ENCODE peak calls at places on chromosomes 1 and 21, in eight cellular contexts. One of them, this sample, is unnamed.

GRCh38 chr1:209875510-209875909 is 47.7 kb downstream of the UTP25 start:
- DNase-seq in CD4-positive, alpha-beta T cell: no peak
- DNase-seq in brain microvascular endothelial cell: peak
- DNase-seq in GM20000: no peak
- DNase-seq in astrocyte of the spinal cord: peak
- DNase-seq in suprapubic skin: no peak
- DNase-seq in AG04449: peak
- DNase-seq in kidney epithelial cell: no peak
- DNase-seq in this sample: no peak

GRCh38 chr1:116847688-116848531 is 61.8 kb upstream of the PTGFRN start:
- DNase-seq in AG04449: peak
- DNase-seq in brain microvascular endothelial cell: peak
- DNase-seq in CD4-positive, alpha-beta T cell: no peak
- DNase-seq in astrocyte of the spinal cord: peak
- DNase-seq in suprapubic skin: no peak
- DNase-seq in GM20000: peak
- DNase-seq in kidney epithelial cell: no peak
- DNase-seq in this sample: no peak

GRCh38 chr21:46254208-46254975 is 25.8 kb upstream of the LSS start:
- DNase-seq in AG04449: no peak
- DNase-seq in kidney epithelial cell: no peak
- DNase-seq in astrocyte of the spinal cord: no peak
- DNase-seq in CD4-positive, alpha-beta T cell: no peak
- DNase-seq in brain microvascular endothelial cell: no peak
- DNase-seq in GM20000: peak
- DNase-seq in suprapubic skin: no peak
- DNase-seq in this sample: no peak

GRCh38 chr1:247110627-247111258 is 6.6 kb upstream of the ZNF669 start:
- DNase-seq in kidney epithelial cell: no peak
- DNase-seq in suprapubic skin: no peak
- DNase-seq in AG04449: no peak
- DNase-seq in astrocyte of the spinal cord: no peak
- DNase-seq in brain microvascular endothelial cell: no peak
- DNase-seq in GM20000: no peak
- DNase-seq in CD4-positive, alpha-beta T cell: no peak
- DNase-seq in this sample: peak

GRCh38 chr1:159229486-159229885 is 24.8 kb downstream of the ACKR1 start:
- DNase-seq in CD4-positive, alpha-beta T cell: no peak
- DNase-seq in GM20000: no peak
- DNase-seq in kidney epithelial cell: no peak
- DNase-seq in astrocyte of the spinal cord: no peak
- DNase-seq in AG04449: no peak
- DNase-seq in suprapubic skin: no peak
- DNase-seq in brain microvascular endothelial cell: no peak
- DNase-seq in this sample: no peak

GRCh38 chr1:155126494-155127104 is 1.1 kb upstream of the EFNA1 start:
- DNase-seq in brain microvascular endothelial cell: peak
- DNase-seq in kidney epithelial cell: no peak
- DNase-seq in CD4-positive, alpha-beta T cell: peak
- DNase-seq in astrocyte of the spinal cord: peak
- DNase-seq in AG04449: no peak
- DNase-seq in GM20000: no peak
- DNase-seq in suprapubic skin: peak
- DNase-seq in this sample: no peak

GRCh38 chr1:9606458-9606857 is 17.7 kb downstream of the TMEM201 start:
- DNase-seq in astrocyte of the spinal cord: no peak
- DNase-seq in suprapubic skin: no peak
- DNase-seq in GM20000: no peak
- DNase-seq in CD4-positive, alpha-beta T cell: no peak
- DNase-seq in kidney epithelial cell: no peak
- DNase-seq in brain microvascular endothelial cell: no peak
- DNase-seq in AG04449: no peak
- DNase-seq in this sample: no peak

GRCh38 chr1:192700834-192701271 is 64.9 kb downstream of the RGS13 start:
- DNase-seq in kidney epithelial cell: peak
- DNase-seq in brain microvascular endothelial cell: peak
- DNase-seq in astrocyte of the spinal cord: peak
- DNase-seq in AG04449: peak
- DNase-seq in suprapubic skin: no peak
- DNase-seq in CD4-positive, alpha-beta T cell: no peak
- DNase-seq in GM20000: no peak
- DNase-seq in this sample: no peak

GRCh38 chr1:41003640-41004220 is 17.8 kb downstream of the SLFNL1 start:
- DNase-seq in GM20000: peak
- DNase-seq in kidney epithelial cell: peak
- DNase-seq in brain microvascular endothelial cell: peak
- DNase-seq in AG04449: peak
- DNase-seq in CD4-positive, alpha-beta T cell: peak
- DNase-seq in suprapubic skin: peak
- DNase-seq in astrocyte of the spinal cord: peak
- DNase-seq in this sample: peak

GRCh38 chr1:147504801-147505303 is 36.4 kb upstream of the BCL9 start:
- DNase-seq in kidney epithelial cell: no peak
- DNase-seq in suprapubic skin: no peak
- DNase-seq in AG04449: no peak
- DNase-seq in brain microvascular endothelial cell: peak
- DNase-seq in GM20000: no peak
- DNase-seq in CD4-positive, alpha-beta T cell: no peak
- DNase-seq in astrocyte of the spinal cord: peak
- DNase-seq in this sample: peak

GRCh38 chr1:204073837-204074273 is 940 bp downstream of the SOX13 start:
- DNase-seq in AG04449: no peak
- DNase-seq in GM20000: no peak
- DNase-seq in CD4-positive, alpha-beta T cell: no peak
- DNase-seq in brain microvascular endothelial cell: no peak
- DNase-seq in suprapubic skin: no peak
- DNase-seq in astrocyte of the spinal cord: no peak
- DNase-seq in kidney epithelial cell: no peak
- DNase-seq in this sample: no peak

GRCh38 chr1:170461762-170462384 is 70.1 kb upstream of the GORAB start:
- DNase-seq in astrocyte of the spinal cord: peak
- DNase-seq in kidney epithelial cell: no peak
- DNase-seq in suprapubic skin: no peak
- DNase-seq in CD4-positive, alpha-beta T cell: no peak
- DNase-seq in AG04449: peak
- DNase-seq in GM20000: no peak
- DNase-seq in brain microvascular endothelial cell: peak
- DNase-seq in this sample: no peak

GRCh38 chr1:19622204-19622603 is 21.9 kb upstream of the NBL1 start:
- DNase-seq in astrocyte of the spinal cord: peak
- DNase-seq in suprapubic skin: no peak
- DNase-seq in GM20000: no peak
- DNase-seq in AG04449: no peak
- DNase-seq in CD4-positive, alpha-beta T cell: no peak
- DNase-seq in kidney epithelial cell: peak
- DNase-seq in brain microvascular endothelial cell: peak
- DNase-seq in this sample: no peak

GRCh38 chr21:28959367-28960099 is 33.1 kb downstream of the LTN1 start:
- DNase-seq in suprapubic skin: no peak
- DNase-seq in astrocyte of the spinal cord: peak
- DNase-seq in kidney epithelial cell: peak
- DNase-seq in CD4-positive, alpha-beta T cell: no peak
- DNase-seq in brain microvascular endothelial cell: peak
- DNase-seq in AG04449: no peak
- DNase-seq in GM20000: no peak
- DNase-seq in this sample: no peak

GRCh38 chr1:8139941-8140340 is 113.8 kb upstream of the ERRFI1 start:
- DNase-seq in suprapubic skin: no peak
- DNase-seq in CD4-positive, alpha-beta T cell: no peak
- DNase-seq in AG04449: no peak
- DNase-seq in brain microvascular endothelial cell: no peak
- DNase-seq in astrocyte of the spinal cord: no peak
- DNase-seq in GM20000: no peak
- DNase-seq in kidney epithelial cell: no peak
- DNase-seq in this sample: no peak

GRCh38 chr1:53122847-53123461 is 19.5 kb downstream of the SLC1A7 start:
- DNase-seq in AG04449: no peak
- DNase-seq in GM20000: no peak
- DNase-seq in kidney epithelial cell: no peak
- DNase-seq in astrocyte of the spinal cord: no peak
- DNase-seq in CD4-positive, alpha-beta T cell: no peak
- DNase-seq in brain microvascular endothelial cell: no peak
- DNase-seq in suprapubic skin: no peak
- DNase-seq in this sample: no peak

GRCh38 chr1:5364591-5364990 is 627.6 kb downstream of the NPHP4 start:
- DNase-seq in brain microvascular endothelial cell: no peak
- DNase-seq in kidney epithelial cell: no peak
- DNase-seq in CD4-positive, alpha-beta T cell: no peak
- DNase-seq in astrocyte of the spinal cord: no peak
- DNase-seq in AG04449: no peak
- DNase-seq in suprapubic skin: peak
- DNase-seq in GM20000: no peak
- DNase-seq in this sample: no peak

GRCh38 chr1:179178135-179178630 is 51.3 kb downstream of the ABL2 start:
- DNase-seq in brain microvascular endothelial cell: no peak
- DNase-seq in suprapubic skin: no peak
- DNase-seq in kidney epithelial cell: no peak
- DNase-seq in astrocyte of the spinal cord: no peak
- DNase-seq in GM20000: no peak
- DNase-seq in CD4-positive, alpha-beta T cell: no peak
- DNase-seq in AG04449: no peak
- DNase-seq in this sample: no peak

GRCh38 chr1:179177182-179177581 is 52.3 kb downstream of the ABL2 start:
- DNase-seq in CD4-positive, alpha-beta T cell: no peak
- DNase-seq in AG04449: peak
- DNase-seq in astrocyte of the spinal cord: peak
- DNase-seq in GM20000: no peak
- DNase-seq in kidney epithelial cell: no peak
- DNase-seq in brain microvascular endothelial cell: peak
- DNase-seq in suprapubic skin: no peak
- DNase-seq in this sample: no peak

GRCh38 chr1:179178965-179179364 is 50.5 kb downstream of the ABL2 start:
- DNase-seq in CD4-positive, alpha-beta T cell: no peak
- DNase-seq in suprapubic skin: no peak
- DNase-seq in brain microvascular endothelial cell: no peak
- DNase-seq in GM20000: no peak
- DNase-seq in AG04449: no peak
- DNase-seq in kidney epithelial cell: no peak
- DNase-seq in astrocyte of the spinal cord: peak
- DNase-seq in this sample: no peak

GRCh38 chr1:179177614-179178013 is 51.9 kb downstream of the ABL2 start:
- DNase-seq in kidney epithelial cell: no peak
- DNase-seq in suprapubic skin: no peak
- DNase-seq in CD4-positive, alpha-beta T cell: no peak
- DNase-seq in astrocyte of the spinal cord: no peak
- DNase-seq in brain microvascular endothelial cell: no peak
- DNase-seq in GM20000: no peak
- DNase-seq in AG04449: no peak
- DNase-seq in this sample: no peak

DNA sequence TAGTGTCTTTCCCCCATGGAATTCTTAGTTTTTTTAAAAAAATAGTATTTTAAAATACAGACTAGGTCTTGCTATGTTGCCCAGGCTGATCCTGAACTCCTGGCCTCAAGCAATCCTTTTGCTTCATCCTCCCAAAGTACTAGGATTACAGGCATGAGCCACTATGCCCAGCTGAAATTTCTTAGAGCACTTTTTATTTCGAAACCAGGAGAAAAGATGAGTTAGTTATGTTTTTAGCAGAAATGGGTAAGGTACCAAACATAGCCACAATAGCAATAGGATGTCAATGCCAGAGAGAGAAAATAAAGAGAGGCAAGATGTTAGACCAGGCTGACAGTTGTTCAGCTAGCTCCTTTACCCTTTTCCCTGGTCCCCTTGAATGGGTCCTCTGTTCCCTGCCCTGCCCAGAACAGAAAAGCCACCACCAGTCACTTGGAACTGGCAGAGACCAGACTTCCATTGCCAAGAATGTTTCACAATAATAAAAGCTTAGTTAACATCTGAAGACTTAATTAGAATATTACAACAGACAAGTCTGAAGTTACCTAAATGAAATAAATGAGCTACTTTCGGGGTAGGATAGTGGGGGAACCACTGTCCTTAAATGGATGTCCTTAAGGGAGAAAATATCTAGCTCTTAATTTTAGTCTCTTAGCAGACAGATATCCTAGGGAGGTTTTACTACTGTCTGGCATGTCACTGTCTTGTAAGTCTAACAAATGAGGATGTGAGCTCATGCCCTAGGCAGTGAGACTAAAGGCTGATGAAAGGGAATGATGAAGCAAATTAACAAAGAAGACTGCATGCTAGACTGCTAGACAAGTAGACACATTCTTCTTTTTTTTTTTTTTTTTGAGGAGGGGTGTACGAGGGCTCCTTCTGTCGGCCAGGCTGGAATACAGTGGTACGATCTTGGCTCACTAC is 54.2 kb downstream of the ABL2 start:
- DNase-seq in kidney epithelial cell: no peak
- DNase-seq in suprapubic skin: no peak
- DNase-seq in GM20000: no peak
- DNase-seq in astrocyte of the spinal cord: peak
- DNase-seq in CD4-positive, alpha-beta T cell: no peak
- DNase-seq in brain microvascular endothelial cell: peak
- DNase-seq in AG04449: peak
- DNase-seq in this sample: no peak
- TF ChIP-seq CTCF in kidney epithelial cell: no peak
- TF ChIP-seq CTCF in suprapubic skin: no peak
- TF ChIP-seq CTCF in GM20000: no peak
- TF ChIP-seq CTCF in astrocyte of the spinal cord: no peak
- TF ChIP-seq CTCF in CD4-positive, alpha-beta T cell: no peak
- TF ChIP-seq CTCF in brain microvascular endothelial cell: no peak
- TF ChIP-seq CTCF in AG04449: no peak
- TF ChIP-seq CTCF in this sample: no peak

GRCh38 chr21:45109831-45110492 is 35.6 kb downstream of the ADARB1 start:
- DNase-seq in brain microvascular endothelial cell: peak
- DNase-seq in CD4-positive, alpha-beta T cell: no peak
- DNase-seq in GM20000: peak
- DNase-seq in kidney epithelial cell: peak
- DNase-seq in suprapubic skin: no peak
- DNase-seq in astrocyte of the spinal cord: peak
- DNase-seq in AG04449: no peak
- DNase-seq in this sample: no peak
- TF ChIP-seq CTCF in brain microvascular endothelial cell: no peak
- TF ChIP-seq CTCF in CD4-positive, alpha-beta T cell: no peak
- TF ChIP-seq CTCF in GM20000: no peak
- TF ChIP-seq CTCF in kidney epithelial cell: no peak
- TF ChIP-seq CTCF in suprapubic skin: no peak
- TF ChIP-seq CTCF in astrocyte of the spinal cord: no peak
- TF ChIP-seq CTCF in AG04449: no peak
- TF ChIP-seq CTCF in this sample: no peak

DNA sequence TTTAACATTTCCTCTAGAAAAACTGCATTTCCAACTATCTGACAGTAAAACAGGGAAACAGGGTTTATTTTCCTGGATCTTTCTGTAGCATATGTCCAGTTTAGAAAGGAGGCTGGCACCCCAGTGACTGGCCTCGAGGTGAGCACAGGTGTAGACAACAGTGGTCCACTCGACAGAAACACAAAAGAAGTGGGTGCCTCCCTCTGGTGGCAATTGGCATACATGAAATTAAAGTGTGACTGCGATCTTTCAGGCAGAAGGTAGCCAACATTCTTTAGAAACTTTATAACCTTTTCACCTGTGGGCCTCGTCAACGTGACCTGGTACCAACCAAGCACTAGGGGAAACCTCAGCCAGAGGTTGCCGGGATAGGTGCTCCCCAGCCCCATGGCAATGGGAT is 44.0 kb downstream of the PCP4 start:
- DNase-seq in suprapubic skin: no peak
- DNase-seq in CD4-positive, alpha-beta T cell: no peak
- DNase-seq in AG04449: no peak
- DNase-seq in GM20000: no peak
- DNase-seq in kidney epithelial cell: no peak
- DNase-seq in astrocyte of the spinal cord: no peak
- DNase-seq in brain microvascular endothelial cell: no peak
- DNase-seq in this sample: no peak
- TF ChIP-seq CTCF in suprapubic skin: no peak
- TF ChIP-seq CTCF in CD4-positive, alpha-beta T cell: no peak
- TF ChIP-seq CTCF in AG04449: no peak
- TF ChIP-seq CTCF in GM20000: no peak
- TF ChIP-seq CTCF in kidney epithelial cell: peak
- TF ChIP-seq CTCF in astrocyte of the spinal cord: no peak
- TF ChIP-seq CTCF in brain microvascular endothelial cell: no peak
- TF ChIP-seq CTCF in this sample: no peak

GRCh38 chr1:156499703-156500577 is 635 bp downstream of the MEF2D start:
- DNase-seq in brain microvascular endothelial cell: no peak
- DNase-seq in GM20000: no peak
- DNase-seq in kidney epithelial cell: no peak
- DNase-seq in suprapubic skin: no peak
- DNase-seq in AG04449: no peak
- DNase-seq in astrocyte of the spinal cord: peak
- DNase-seq in CD4-positive, alpha-beta T cell: no peak
- DNase-seq in this sample: no peak
- TF ChIP-seq CTCF in brain microvascular endothelial cell: no peak
- TF ChIP-seq CTCF in GM20000: no peak
- TF ChIP-seq CTCF in kidney epithelial cell: no peak
- TF ChIP-seq CTCF in suprapubic skin: no peak
- TF ChIP-seq CTCF in AG04449: no peak
- TF ChIP-seq CTCF in astrocyte of the spinal cord: no peak
- TF ChIP-seq CTCF in CD4-positive, alpha-beta T cell: no peak
- TF ChIP-seq CTCF in this sample: no peak